ENCODE peak calls at places on chromosomes 5 and 9, in four cellular contexts. One of them, this sample, is unnamed.

GRCh38 chr5:54859321-54859720 is 126.1 kb downstream of the ESM1 start:
- DNase-seq in H54: no peak
- DNase-seq in bronchial epithelial cell: peak; percentile 41
- DNase-seq in ELF-1: no peak
- DNase-seq in this sample: no peak

GRCh38 chr5:142697846-142698245 is 12.0 kb upstream of the FGF1 start:
- DNase-seq in ELF-1: no peak
- DNase-seq in bronchial epithelial cell: no peak
- DNase-seq in H54: no peak
- DNase-seq in this sample: no peak

GRCh38 chr5:61256474-61256873 is 75.6 kb upstream of the ZSWIM6 start:
- DNase-seq in bronchial epithelial cell: no peak
- DNase-seq in ELF-1: no peak
- DNase-seq in H54: no peak
- DNase-seq in this sample: no peak

GRCh38 chr5:124605516-124605915 is 140.9 kb downstream of the ZNF608 start:
- DNase-seq in ELF-1: no peak
- DNase-seq in H54: no peak
- DNase-seq in bronchial epithelial cell: peak; percentile 92
- DNase-seq in this sample: peak; percentile 58

GRCh38 chr5:178895615-178896571 is at the start of gene ZFP2:
- DNase-seq in bronchial epithelial cell: peak; percentile 40
- DNase-seq in H54: peak; percentile 22
- DNase-seq in ELF-1: peak; percentile 83
- DNase-seq in this sample: peak; percentile 68

GRCh38 chr5:120464627-120465280 is 654 bp downstream of the PRR16 start:
- DNase-seq in H54: no peak
- DNase-seq in bronchial epithelial cell: no peak
- DNase-seq in ELF-1: peak; percentile 67
- DNase-seq in this sample: no peak

GRCh38 chr9:134283111-134283515 is 43.1 kb upstream of the RXRA start:
- DNase-seq in bronchial epithelial cell: peak; percentile 21
- DNase-seq in ELF-1: no peak
- DNase-seq in H54: no peak
- DNase-seq in this sample: peak; percentile 27

GRCh38 chr5:149488645-149489306 is 62.5 kb downstream of the CSNK1A1 start:
- DNase-seq in bronchial epithelial cell: peak; percentile 83
- DNase-seq in H54: no peak
- DNase-seq in ELF-1: no peak
- DNase-seq in this sample: peak; percentile 71

GRCh38 chr9:133518193-133518592 is 6.6 kb downstream of the MYMK start:
- DNase-seq in bronchial epithelial cell: no peak
- DNase-seq in ELF-1: no peak
- DNase-seq in H54: no peak
- DNase-seq in this sample: no peak

GRCh38 chr5:178422400-178422775 is 167.8 kb downstream of the COL23A1 start:
- DNase-seq in bronchial epithelial cell: no peak
- DNase-seq in H54: no peak
- DNase-seq in ELF-1: no peak
- DNase-seq in this sample: no peak

GRCh38 chr9:2570615-2571479 is 50.7 kb upstream of the VLDLR start:
- DNase-seq in ELF-1: peak; percentile 38
- DNase-seq in bronchial epithelial cell: peak; percentile 69
- DNase-seq in H54: peak; percentile 26
- DNase-seq in this sample: no peak

GRCh38 chr5:6729400-6730310 is 16.4 kb downstream of the TENT4A start:
- DNase-seq in H54: no peak
- DNase-seq in ELF-1: no peak
- DNase-seq in bronchial epithelial cell: no peak
- DNase-seq in this sample: no peak

GRCh38 chr5:95080456-95080855 is 204.4 kb downstream of the MCTP1 start:
- DNase-seq in ELF-1: no peak
- DNase-seq in H54: no peak
- DNase-seq in bronchial epithelial cell: peak; percentile 4
- DNase-seq in this sample: no peak

GRCh38 chr5:157463081-157463480 is 3.1 kb downstream of the NIPAL4 start:
- DNase-seq in ELF-1: no peak
- DNase-seq in H54: no peak
- DNase-seq in bronchial epithelial cell: peak; percentile 43
- DNase-seq in this sample: no peak

GRCh38 chr5:20166496-20166895 is 178.5 kb upstream of the CDH18 start:
- DNase-seq in bronchial epithelial cell: no peak
- DNase-seq in ELF-1: no peak
- DNase-seq in H54: no peak
- DNase-seq in this sample: no peak

GRCh38 chr5:98774192-98775046 is 956 bp downstream of the RGMB start:
- DNase-seq in ELF-1: peak; percentile 88
- DNase-seq in H54: no peak
- DNase-seq in bronchial epithelial cell: peak; percentile 39
- DNase-seq in this sample: no peak

GRCh38 chr9:127763918-127764384 is 14.5 kb downstream of the SH2D3C start:
- DNase-seq in ELF-1: peak; percentile 71
- DNase-seq in bronchial epithelial cell: peak; percentile 7
- DNase-seq in H54: no peak
- DNase-seq in this sample: no peak

GRCh38 chr5:150559088-150559487 is 51.2 kb downstream of the NDST1 start:
- DNase-seq in bronchial epithelial cell: no peak
- DNase-seq in ELF-1: no peak
- DNase-seq in H54: no peak
- DNase-seq in this sample: no peak

GRCh38 chr5:10724799-10725507 is 36.1 kb downstream of the DAP start:
- DNase-seq in H54: peak; percentile 69
- DNase-seq in bronchial epithelial cell: peak; percentile 80
- DNase-seq in ELF-1: no peak
- DNase-seq in this sample: peak; percentile 87

GRCh38 chr9:32351845-32352244 is 32.6 kb upstream of the ACO1 start:
- DNase-seq in ELF-1: peak; percentile 42
- DNase-seq in bronchial epithelial cell: peak; percentile 9
- DNase-seq in H54: no peak
- DNase-seq in this sample: no peak

GRCh38 chr9:133731876-133732321 is 6.3 kb downstream of the SARDH start:
- DNase-seq in bronchial epithelial cell: no peak
- DNase-seq in ELF-1: peak; percentile 82
- DNase-seq in H54: peak; percentile 89
- DNase-seq in this sample: peak; percentile 6